ENCODE peak calls at places on chromosomes 2 and 18, in four cellular contexts. O is hypothalamus, S is EL, V is Calu3. A is an unnamed sample.

GRCh38 chr2:42089340-42089925 is 41.6 kb downstream of the PKDCC start:
- DNase-seq in O (no peak), S (peak; percentile 57), V (peak; percentile 45), A (peak; percentile 67)

GRCh38 chr2:120434487-120434886 is 88.6 kb downstream of the INHBB start:
- DNase-seq in O (no peak), V (no peak), S (no peak), A (no peak)

GRCh38 chr2:232162191-232162590 is 200.7 kb downstream of the DIS3L2 start:
- DNase-seq in S (peak; percentile 13), V (no peak), O (no peak), A (no peak)

GRCh38 chr2:230849633-230850357 is 14.9 kb upstream of the ITM2C start:
- DNase-seq in V (peak; percentile 53), O (no peak), S (peak; percentile 36), A (peak; percentile 47)

GRCh38 chr18:62326646-62327348 is 1.7 kb downstream of the TNFRSF11A start:
- DNase-seq in O (no peak), V (no peak), S (no peak), A (no peak)

GRCh38 chr18:24544141-24544498 is 83.7 kb downstream of the HRH4 start:
- DNase-seq in V (peak; percentile 35), S (peak; percentile 15), O (no peak), A (peak; percentile 36)

GRCh38 chr2:190759749-190760213 is 110.9 kb downstream of the NAB1 start:
- DNase-seq in S (peak; percentile 84), V (peak; percentile 16), O (no peak), A (peak; percentile 92)

GRCh38 chr2:66301073-66301766 is 133.7 kb upstream of the MEIS1 start:
- DNase-seq in S (no peak), V (no peak), O (no peak), A (no peak)

GRCh38 chr2:191436368-191437055 is 191.3 kb downstream of the MYO1B start:
- DNase-seq in S (no peak), V (no peak), O (no peak), A (no peak)

GRCh38 chr2:152468832-152469692 is 134.1 kb downstream of the FMNL2 start:
- DNase-seq in V (no peak), O (no peak), S (peak; percentile 19), A (peak; percentile 41)

GRCh38 chr2:3168230-3168891 is 209.3 kb downstream of the EIPR1 start:
- DNase-seq in S (peak; percentile 93), V (no peak), O (no peak), A (peak; percentile 94)

GRCh38 chr18:24992491-24992890 is 359.5 kb downstream of the ZNF521 start:
- DNase-seq in S (no peak), O (no peak), V (no peak), A (peak; percentile 33)

GRCh38 chr2:230525682-230526081 is 109.7 kb downstream of the SP100 start:
- DNase-seq in V (no peak), S (no peak), O (no peak), A (no peak)

GRCh38 chr2:222105046-222105445 is 193.8 kb downstream of the PAX3 start:
- DNase-seq in S (peak; percentile 18), O (no peak), V (no peak), A (peak; percentile 33)

GRCh38 chr2:211793783-211794182 is 744.8 kb downstream of the ERBB4 start:
- DNase-seq in S (no peak), V (no peak), O (no peak), A (no peak)

GRCh38 chr2:184875212-184875611 is 276.9 kb downstream of the ZNF804A start:
- DNase-seq in S (no peak), O (no peak), V (no peak), A (no peak)

GRCh38 chr18:57077786-57078552 is 68.9 kb upstream of the BOD1L2 start:
- DNase-seq in S (no peak), O (no peak), V (no peak), A (no peak)

GRCh38 chr18:45165871-45166270 is 449.4 kb upstream of the SLC14A2 start:
- DNase-seq in S (no peak), V (no peak), O (no peak), A (no peak)

GRCh38 chr2:71963295-71963694 is 184.4 kb downstream of the CYP26B1 start:
- DNase-seq in S (peak; percentile 28), O (no peak), V (no peak), A (no peak)